ENCODE peak calls at places on chromosome 3, in four cellular contexts. A is WTC11, R is H1, I is HCT116. M is an unnamed sample.

GRCh38 chr3:79012530-79012913 is 755.3 kb downstream of the ROBO1 start:
- DNase-seq in A (no peak), R (no peak), I (no peak), M (no peak)

GRCh38 chr3:108441081-108441507 is 69.3 kb downstream of the MYH15 start:
- DNase-seq in A (no peak), R (no peak), I (no peak), M (no peak)

GRCh38 chr3:143538577-143538981 is 309.7 kb downstream of the SLC9A9 start:
- DNase-seq in A (no peak), R (no peak), I (no peak), M (no peak)

GRCh38 chr3:58043933-58044332 is 35.7 kb downstream of the FLNB start:
- DNase-seq in A (no peak), R (no peak), I (no peak), M (no peak)

GRCh38 chr3:190205739-190206138 is 85.0 kb upstream of the P3H2 start:
- DNase-seq in A (no peak), R (no peak), I (no peak), M (no peak)

GRCh38 chr3:126270145-126270811 is 86.9 kb downstream of the KLF15 start:
- DNase-seq in A (no peak), R (no peak), I (no peak), M (no peak)

GRCh38 chr3:50154840-50155490 is at the start of gene SEMA3F:
- DNase-seq in A (peak), R (no peak), I (no peak), M (peak)

GRCh38 chr3:29141197-29141911 is 139.5 kb upstream of the RBMS3 start:
- DNase-seq in A (no peak), R (no peak), I (no peak), M (no peak)

GRCh38 chr3:51966941-51967383 is 292 bp downstream of the PCBP4 start:
- DNase-seq in A (no peak), R (no peak), I (no peak), M (no peak)

GRCh38 chr3:33047842-33048834 is 48.8 kb downstream of the GLB1 start:
- DNase-seq in A (no peak), R (no peak), I (no peak), M (no peak)

GRCh38 chr3:182612332-182612731 is 181.0 kb upstream of the ATP11B start:
- DNase-seq in A (no peak), R (no peak), I (no peak), M (no peak)

GRCh38 chr3:197547206-197547605 is 8.6 kb downstream of the BDH1 start:
- DNase-seq in A (no peak), R (no peak), I (no peak), M (no peak)

GRCh38 chr3:40768536-40768935 is 243.8 kb downstream of the ZNF621 start:
- DNase-seq in A (no peak), R (no peak), I (no peak), M (no peak)

GRCh38 chr3:15520185-15520584 is 1.3 kb downstream of the COLQ start:
- DNase-seq in A (no peak), R (no peak), I (no peak), M (no peak)

GRCh38 chr3:183180105-183180763 is 17.7 kb upstream of the LAMP3 start:
- DNase-seq in A (no peak), R (no peak), I (no peak), M (no peak)

GRCh38 chr3:6657591-6657990 is 203.3 kb upstream of the GRM7 start:
- DNase-seq in A (no peak), R (no peak), I (no peak), M (no peak)

GRCh38 chr3:11195721-11196332 is 41.5 kb downstream of the HRH1 start:
- DNase-seq in A (no peak), R (no peak), I (no peak), M (no peak)
- TF ChIP-seq ATF3 in A (no peak), R (no peak), I (no peak), M (no peak)

DNA sequence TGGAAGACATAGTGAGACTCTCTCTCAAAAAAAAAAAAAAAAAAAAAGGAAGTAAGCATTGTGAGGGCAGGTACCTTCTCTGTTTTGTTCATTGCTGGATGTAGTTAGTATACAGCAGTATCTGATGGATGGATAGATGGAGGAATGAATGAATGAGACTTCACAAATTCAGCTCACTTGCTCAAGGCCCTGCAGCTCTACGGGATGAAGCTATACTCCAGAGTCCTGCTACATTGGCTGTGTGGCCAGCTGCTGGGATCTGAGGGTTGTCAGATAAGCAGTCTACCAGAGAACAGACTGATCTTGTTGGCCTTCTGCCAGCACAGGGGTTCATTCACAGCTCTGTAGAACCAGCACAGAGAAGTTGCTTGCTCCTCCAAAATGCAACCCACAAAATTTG is 35.0 kb downstream of the MLH1 start:
- DNase-seq in A (no peak), R (no peak), I (no peak), M (no peak)
- TF ChIP-seq ATF3 in A (no peak), R (no peak), I (no peak), M (no peak)

GRCh38 chr3:150363420-150363819 is 44.7 kb upstream of the TSC22D2 start:
- DNase-seq in A (no peak), R (no peak), I (no peak), M (no peak)
- TF ChIP-seq ATF3 in A (no peak), R (no peak), I (no peak), M (no peak)

DNA sequence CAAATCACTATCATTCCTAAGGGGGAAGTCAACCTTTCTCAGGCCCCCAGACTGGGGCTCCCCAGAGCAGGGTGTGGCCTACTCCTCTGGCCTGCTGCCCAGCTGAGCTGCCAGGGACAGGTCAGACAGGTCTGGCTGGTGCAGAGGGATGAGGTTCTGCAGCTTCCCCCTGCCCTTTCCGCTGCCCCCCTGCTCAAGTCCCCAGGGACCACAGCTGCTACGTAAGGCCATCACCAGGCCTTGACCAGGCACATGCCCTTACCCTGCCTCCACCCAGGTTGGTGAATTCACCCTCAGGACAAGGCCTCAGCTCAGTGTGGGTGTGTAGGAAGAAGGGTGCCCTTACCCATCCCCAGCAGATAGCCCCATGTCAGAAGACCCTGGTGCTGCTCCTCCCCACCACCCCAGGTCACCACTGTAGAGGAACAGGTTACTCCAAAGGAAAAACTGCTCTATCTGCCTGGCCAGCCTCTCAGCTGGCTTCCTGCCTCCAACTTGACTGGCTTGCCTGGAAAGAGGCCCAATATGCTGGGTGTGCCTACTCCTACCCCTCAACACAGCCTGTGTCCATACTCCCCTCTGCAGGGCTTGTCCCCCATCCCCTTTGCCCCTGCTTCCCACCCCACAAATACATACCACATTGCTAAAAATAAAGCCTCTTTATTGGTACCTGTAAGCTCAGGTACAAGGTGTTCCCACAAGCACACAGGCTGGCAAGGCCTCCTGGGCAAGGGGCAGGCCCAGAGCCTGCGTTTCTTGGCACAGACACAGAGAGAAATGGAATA is 12.0 kb downstream of the CSRNP1 start:
- DNase-seq in A (no peak), R (no peak), I (no peak), M (no peak)
- TF ChIP-seq ATF3 in A (no peak), R (no peak), I (no peak), M (no peak)

GRCh38 chr3:83453010-83453409 is 1505.8 kb upstream of the CADM2 start:
- DNase-seq in A (no peak), R (no peak), I (no peak), M (no peak)
- TF ChIP-seq ATF3 in A (no peak), R (no peak), I (no peak), M (no peak)

GRCh38 chr3:142237891-142238290 is 12.5 kb upstream of the GK5 start:
- DNase-seq in A (no peak), R (no peak), I (no peak), M (no peak)
- TF ChIP-seq ATF3 in A (no peak), R (no peak), I (no peak), M (no peak)